ENCODE peak calls at places on chromosome 1, in ten cellular contexts. Z is CD8-positive, alpha-beta memory T cell; L is DND-41; F is astrocyte of the cerebellum; N is AG09319; P is activated T-cell treated with anti-CD3 and anti-CD28 coated beads for 48 hours; B is NAMALWA; T is ecto neural progenitor cell; H is neural progenitor cell; V is nucleus accumbens. K is an unnamed sample.

GRCh38 chr1:194175251-194175650 is 988.8 kb upstream of the B3GALT2 start:
- DNase-seq in Z (no peak), L (no peak), F (no peak), N (no peak), P (no peak), B (no peak), T (no peak), H (no peak), V (no peak), K (no peak)

GRCh38 chr1:181100015-181100905 is 11.8 kb downstream of the IER5 start:
- DNase-seq in Z (no peak), L (peak), F (no peak), N (no peak), P (no peak), B (no peak), T (no peak), H (peak), V (no peak), K (no peak)

GRCh38 chr1:180503274-180503862 is 991 bp upstream of the ACBD6 start:
- DNase-seq in Z (no peak), L (no peak), F (no peak), N (no peak), P (no peak), B (no peak), T (no peak), H (no peak), V (no peak), K (peak)

GRCh38 chr1:151936203-151936602 is 26.9 kb upstream of the THEM4 start:
- DNase-seq in Z (no peak), L (no peak), F (no peak), N (no peak), P (no peak), B (no peak), T (no peak), H (no peak), V (no peak), K (no peak)

GRCh38 chr1:43743206-43743605 is 35.9 kb downstream of the ST3GAL3 start:
- DNase-seq in Z (no peak), L (no peak), F (no peak), N (no peak), P (no peak), B (no peak), T (no peak), H (no peak), V (no peak), K (no peak)

GRCh38 chr1:196105901-196106300 is 502.3 kb downstream of the KCNT2 start:
- DNase-seq in Z (no peak), L (no peak), F (no peak), N (no peak), P (no peak), B (no peak), T (no peak), H (no peak), V (no peak), K (no peak)

GRCh38 chr1:22018583-22019559 is 17.4 kb downstream of the CELA3A start:
- DNase-seq in Z (peak), L (peak), F (peak), N (peak), P (peak), B (peak), T (no peak), H (no peak), V (no peak), K (peak)

GRCh38 chr1:241934181-241934815 is 23.3 kb upstream of the BECN2 start:
- DNase-seq in Z (no peak), L (no peak), F (peak), N (peak), P (no peak), B (no peak), T (peak), H (peak), V (peak), K (no peak)

GRCh38 chr1:86151427-86151826 is 5.1 kb downstream of the COL24A1 start:
- DNase-seq in Z (no peak), L (no peak), F (no peak), N (no peak), P (no peak), B (no peak), T (no peak), H (no peak), V (no peak), K (no peak)

GRCh38 chr1:23013657-23014056 is 2.0 kb downstream of the TEX46 start:
- DNase-seq in Z (no peak), L (no peak), F (no peak), N (no peak), P (no peak), B (peak), T (peak), H (peak), V (no peak), K (no peak)